ENCODE peak calls at places on chromosome X, in nine cellular contexts. S is choroid plexus epithelial cell, T is left ventricle myocardium inferior, R is SK-N-SH, G is suprapubic skin, H is astrocyte of the spinal cord, B is left lung, L is foreskin fibroblast, N is AG09309. P is an unnamed sample.

GRCh38 chrX:123086768-123087167 is 97.3 kb upstream of the GRIA3 start:
- DNase-seq in S (no peak), T (no peak), R (no peak), G (no peak), H (no peak), B (no peak), L (no peak), N (no peak), P (no peak)

GRCh38 chrX:63058204-63058603 is 292.9 kb downstream of the SPIN4 start:
- DNase-seq in S (no peak), T (no peak), R (no peak), G (no peak), H (no peak), B (no peak), L (no peak), N (no peak), P (no peak)

GRCh38 chrX:9873952-9874351 is 87.7 kb downstream of the SHROOM2 start:
- DNase-seq in S (peak; percentile 40), T (no peak), R (peak; percentile 37), G (no peak), H (peak; percentile 28), B (no peak), L (peak; percentile 25), N (no peak), P (no peak)

GRCh38 chrX:2764766-2765666 is 13.2 kb downstream of the XG start:
- DNase-seq in S (no peak), T (no peak), R (no peak), G (no peak), H (no peak), B (no peak), L (no peak), N (no peak), P (no peak)

GRCh38 chrX:46796574-46797191 is 37.8 kb upstream of the SLC9A7 start:
- DNase-seq in S (peak; percentile 81), T (peak; percentile 69), R (peak; percentile 60), G (peak; percentile 78), H (peak; percentile 72), B (peak; percentile 87), L (peak; percentile 83), N (no peak), P (peak; percentile 53)

GRCh38 chrX:37746951-37747350 is 32.9 kb upstream of the CYBB start:
- DNase-seq in S (no peak), T (no peak), R (no peak), G (no peak), H (peak; percentile 1), B (no peak), L (no peak), N (no peak), P (no peak)

GRCh38 chrX:114787016-114787415 is 203.1 kb downstream of the HTR2C start:
- DNase-seq in S (no peak), T (no peak), R (no peak), G (no peak), H (no peak), B (no peak), L (no peak), N (no peak), P (no peak)

GRCh38 chrX:9746148-9746880 is 19.3 kb downstream of the GPR143 start:
- DNase-seq in S (peak; percentile 69), T (no peak), R (no peak), G (no peak), H (peak; percentile 63), B (no peak), L (peak; percentile 10), N (no peak), P (peak; percentile 8)

GRCh38 chrX:95065151-95065550 is 1391.1 kb downstream of the FAM133A start:
- DNase-seq in S (no peak), T (no peak), R (no peak), G (no peak), H (no peak), B (no peak), L (no peak), N (no peak), P (no peak)

GRCh38 chrX:48957477-48957826 is at the start of gene OTUD5:
- DNase-seq in S (no peak), T (peak; percentile 51), R (peak; percentile 94), G (no peak), H (no peak), B (peak; percentile 84), L (peak; percentile 78), N (no peak), P (no peak)

GRCh38 chrX:132614297-132614696 is 125.5 kb upstream of the MBNL3 start:
- DNase-seq in S (peak; percentile 6), T (no peak), R (no peak), G (no peak), H (no peak), B (no peak), L (peak; percentile 33), N (no peak), P (no peak)

GRCh38 chrX:43813898-43814297 is 68.4 kb downstream of the MAOB start:
- DNase-seq in S (peak; percentile 5), T (no peak), R (no peak), G (no peak), H (no peak), B (no peak), L (peak; percentile 20), N (no peak), P (no peak)

GRCh38 chrX:12770440-12770839 is 20.8 kb upstream of the PRPS2 start:
- DNase-seq in S (peak; percentile 58), T (no peak), R (peak; percentile 42), G (no peak), H (peak; percentile 32), B (no peak), L (peak; percentile 55), N (no peak), P (no peak)

GRCh38 chrX:12767856-12768255 is 23.4 kb upstream of the PRPS2 start:
- DNase-seq in S (no peak), T (no peak), R (peak; percentile 47), G (no peak), H (no peak), B (no peak), L (no peak), N (no peak), P (no peak)

GRCh38 chrX:12771445-12772069 is 19.7 kb upstream of the PRPS2 start:
- DNase-seq in S (peak; percentile 69), T (peak; percentile 22), R (peak; percentile 25), G (no peak), H (peak; percentile 5), B (peak; percentile 89), L (peak; percentile 57), N (no peak), P (no peak)
- TF ChIP-seq CTCF in S (peak; percentile 78), T (peak; percentile 61), R (peak; percentile 45), G (peak; percentile 45), H (peak; percentile 76), B (peak; percentile 42), L (peak; percentile 59), N (peak; percentile 68), P (peak; percentile 59)

GRCh38 chrX:140710710-140711109 is 1.2 kb downstream of the LINC00632 start:
- DNase-seq in S (no peak), T (no peak), R (peak; percentile 30), G (no peak), H (peak; percentile 39), B (no peak), L (no peak), N (no peak), P (no peak)

GRCh38 chrX:140713174-140713539 is 3.6 kb downstream of the LINC00632 start:
- DNase-seq in S (no peak), T (no peak), R (no peak), G (no peak), H (no peak), B (no peak), L (no peak), N (no peak), P (no peak)

GRCh38 chrX:140715787-140716186 is 6.2 kb downstream of the LINC00632 start:
- DNase-seq in S (no peak), T (no peak), R (no peak), G (no peak), H (no peak), B (no peak), L (no peak), N (no peak), P (no peak)

GRCh38 chrX:140709421-140709846 is at the start of gene LINC00632:
- DNase-seq in S (no peak), T (no peak), R (peak; percentile 13), G (no peak), H (no peak), B (no peak), L (no peak), N (no peak), P (no peak)

GRCh38 chrX:140712413-140713173 is 3.0 kb downstream of the LINC00632 start:
- DNase-seq in S (peak; percentile 42), T (peak; percentile 39), R (peak; percentile 60), G (peak; percentile 76), H (peak; percentile 82), B (peak; percentile 60), L (no peak), N (no peak), P (peak; percentile 55)
- H3K4me3 ChIP-seq in S (no peak overlapping the region), T (peak overlapping the region; percentile 57), R (peak overlapping the region; percentile 10), G (peak overlapping the region; percentile 34), H (peak overlapping the region; percentile 28), B (no peak overlapping the region), L (no peak overlapping the region), N (no peak overlapping the region), P (peak overlapping the region; percentile 14)

GRCh38 chrX:40152173-40152705 is 54.5 kb upstream of the BCOR start:
- DNase-seq in S (no peak), T (no peak), R (peak; percentile 64), G (no peak), H (no peak), B (peak; percentile 82), L (peak; percentile 57), N (no peak), P (no peak)

GRCh38 chrX:40151211-40152172 is 53.7 kb upstream of the BCOR start:
- DNase-seq in S (no peak), T (no peak), R (no peak), G (no peak), H (no peak), B (no peak), L (no peak), N (no peak), P (no peak)

GRCh38 chrX:40148439-40149285 is 50.9 kb upstream of the BCOR start:
- DNase-seq in S (peak; percentile 55), T (no peak), R (peak; percentile 59), G (no peak), H (no peak), B (no peak), L (no peak), N (no peak), P (no peak)

GRCh38 chrX:40149286-40150175 is 51.8 kb upstream of the BCOR start:
- DNase-seq in S (no peak), T (no peak), R (no peak), G (no peak), H (no peak), B (no peak), L (no peak), N (no peak), P (no peak)

GRCh38 chrX:40150503-40150902 is 52.7 kb upstream of the BCOR start:
- DNase-seq in S (no peak), T (no peak), R (no peak), G (no peak), H (no peak), B (no peak), L (peak; percentile 31), N (no peak), P (no peak)
- TF ChIP-seq CTCF in S (no peak), T (no peak), R (peak; percentile 30), G (no peak), H (peak; percentile 16), B (no peak), L (no peak), N (no peak), P (no peak)

GRCh38 chrX:102650903-102651241 is 411 bp upstream of the GPRASP1 start:
- DNase-seq in S (no peak), T (no peak), R (no peak), G (no peak), H (no peak), B (no peak), L (no peak), N (no peak), P (no peak)
- H3K4me3 ChIP-seq in S (peak overlapping the region; percentile 59), T (peak overlapping the region; percentile 76), R (peak overlapping the region; percentile 55), G (peak overlapping the region; percentile 63), H (peak overlapping the region; percentile 52), B (peak overlapping the region; percentile 32), L (peak overlapping the region; percentile 59), N (peak overlapping the region; percentile 67), P (peak overlapping the region; percentile 51)

P was measured in astrocyte of the cerebellum.